ENCODE peak calls at places on chromosome 22, in seven cellular contexts. M is activated T-helper 1 cell treated with anti-CD3 and anti-CD28 coated beads, Interleukin-12 subunit alpha, Interleukin-12 subunit beta, Interleukin-2, Interleukin-4 antibody, amounts not matched to agents 30 ng/mL and 10 ng/mL and 1 ng/mL, durations not matched to agents 14 hours and 24 hours and 36 hours; B is amniotic stem cell; S is NCI-H1092 treated with DMSO at 0.1 percent for 48 hours; X is M059J; P is choroid plexus epithelial cell; H is mucosa of gallbladder. Q is an unnamed sample.

GRCh38 chr22:23192133-23192532 is 11.8 kb downstream of the BCR start:
- DNase-seq in M (no peak), B (no peak), S (peak), X (no peak), P (no peak), H (no peak), Q (peak)

GRCh38 chr22:36211237-36211881 is 9.8 kb upstream of the APOL4 start:
- DNase-seq in M (no peak), B (no peak), S (peak), X (peak), P (peak), H (no peak), Q (no peak)

GRCh38 chr22:39614442-39614841 is 43.9 kb downstream of the CACNA1I start:
- DNase-seq in M (no peak), B (no peak), S (no peak), X (no peak), P (no peak), H (no peak), Q (no peak)

GRCh38 chr22:41380993-41381328 is 781 bp upstream of the TEF start:
- DNase-seq in M (no peak), B (peak), S (peak), X (peak), P (peak), H (peak), Q (peak)

GRCh38 chr22:38878001-38878400 is 6.0 kb upstream of the CBX6 start:
- DNase-seq in M (no peak), B (no peak), S (no peak), X (no peak), P (no peak), H (no peak), Q (no peak)

GRCh38 chr22:28795932-28796856 is 4.2 kb downstream of the XBP1 start:
- DNase-seq in M (no peak), B (no peak), S (no peak), X (no peak), P (no peak), H (no peak), Q (no peak)

GRCh38 chr22:20490183-20490940 is 5.2 kb downstream of the KLHL22 start:
- DNase-seq in M (no peak), B (no peak), S (no peak), X (no peak), P (no peak), H (no peak), Q (no peak)

GRCh38 chr22:49767355-49768062 is 60.2 kb downstream of the BRD1 start:
- DNase-seq in M (peak), B (no peak), S (no peak), X (peak), P (peak), H (no peak), Q (peak)

GRCh38 chr22:17281026-17281809 is 62.0 kb upstream of the ADA2 start:
- DNase-seq in M (peak), B (no peak), S (no peak), X (no peak), P (no peak), H (no peak), Q (no peak)

GRCh38 chr22:43889366-43890253 is 2.2 kb downstream of the PNPLA5 start:
- DNase-seq in M (no peak), B (peak), S (no peak), X (peak), P (peak), H (no peak), Q (peak)

GRCh38 chr22:28917747-28918543 is 34.6 kb downstream of the ZNRF3 start:
- DNase-seq in M (no peak), B (no peak), S (peak), X (no peak), P (peak), H (no peak), Q (no peak)

GRCh38 chr22:43142881-43143562 is at the start of gene MCAT:
- DNase-seq in M (peak), B (peak), S (peak), X (peak), P (peak), H (peak), Q (peak)